ENCODE peak calls at places on chromosome 11, in four cellular contexts. One of them, this sample, is unnamed.

GRCh38 chr11:125141686-125142535 is 22.6 kb upstream of the PKNOX2 start:
- DNase-seq in activated naive CD8-positive, alpha-beta T cell treated with anti-CD3 and anti-CD28 coated beads, Interleukin-2, amount 10 ng/mL, durations not matched to agents 7 days and 5 days: peak
- DNase-seq in astrocyte of the spinal cord: peak
- DNase-seq in activated CD8-positive, alpha-beta memory T cell treated with anti-CD3 and anti-CD28 coated beads, Interleukin-2, amount 50 U/mL, for 48 hours: peak
- DNase-seq in this sample: peak

GRCh38 chr11:96173424-96173823 is 169.6 kb downstream of the MAML2 start:
- DNase-seq in activated CD8-positive, alpha-beta memory T cell treated with anti-CD3 and anti-CD28 coated beads, Interleukin-2, amount 50 U/mL, for 48 hours: no peak
- DNase-seq in astrocyte of the spinal cord: no peak
- DNase-seq in activated naive CD8-positive, alpha-beta T cell treated with anti-CD3 and anti-CD28 coated beads, Interleukin-2, amount 10 ng/mL, durations not matched to agents 7 days and 5 days: no peak
- DNase-seq in this sample: no peak

GRCh38 chr11:67301951-67302516 is 1.3 kb upstream of the SSH3 start:
- DNase-seq in astrocyte of the spinal cord: peak
- DNase-seq in activated CD8-positive, alpha-beta memory T cell treated with anti-CD3 and anti-CD28 coated beads, Interleukin-2, amount 50 U/mL, for 48 hours: no peak
- DNase-seq in activated naive CD8-positive, alpha-beta T cell treated with anti-CD3 and anti-CD28 coated beads, Interleukin-2, amount 10 ng/mL, durations not matched to agents 7 days and 5 days: peak
- DNase-seq in this sample: peak

GRCh38 chr11:31870609-31871309 is 59.6 kb upstream of the PAX6 start:
- DNase-seq in activated CD8-positive, alpha-beta memory T cell treated with anti-CD3 and anti-CD28 coated beads, Interleukin-2, amount 50 U/mL, for 48 hours: peak
- DNase-seq in activated naive CD8-positive, alpha-beta T cell treated with anti-CD3 and anti-CD28 coated beads, Interleukin-2, amount 10 ng/mL, durations not matched to agents 7 days and 5 days: peak
- DNase-seq in astrocyte of the spinal cord: peak
- DNase-seq in this sample: peak

GRCh38 chr11:119432484-119433368 is 9.8 kb upstream of the THY1 start:
- DNase-seq in astrocyte of the spinal cord: peak
- DNase-seq in activated naive CD8-positive, alpha-beta T cell treated with anti-CD3 and anti-CD28 coated beads, Interleukin-2, amount 10 ng/mL, durations not matched to agents 7 days and 5 days: no peak
- DNase-seq in activated CD8-positive, alpha-beta memory T cell treated with anti-CD3 and anti-CD28 coated beads, Interleukin-2, amount 50 U/mL, for 48 hours: no peak
- DNase-seq in this sample: peak

GRCh38 chr11:11552688-11553087 is 69.1 kb downstream of the GALNT18 start:
- DNase-seq in activated CD8-positive, alpha-beta memory T cell treated with anti-CD3 and anti-CD28 coated beads, Interleukin-2, amount 50 U/mL, for 48 hours: no peak
- DNase-seq in activated naive CD8-positive, alpha-beta T cell treated with anti-CD3 and anti-CD28 coated beads, Interleukin-2, amount 10 ng/mL, durations not matched to agents 7 days and 5 days: no peak
- DNase-seq in astrocyte of the spinal cord: no peak
- DNase-seq in this sample: no peak

GRCh38 chr11:115409691-115410220 is 94.5 kb downstream of the CADM1 start:
- DNase-seq in activated CD8-positive, alpha-beta memory T cell treated with anti-CD3 and anti-CD28 coated beads, Interleukin-2, amount 50 U/mL, for 48 hours: no peak
- DNase-seq in astrocyte of the spinal cord: peak
- DNase-seq in activated naive CD8-positive, alpha-beta T cell treated with anti-CD3 and anti-CD28 coated beads, Interleukin-2, amount 10 ng/mL, durations not matched to agents 7 days and 5 days: no peak
- DNase-seq in this sample: no peak

GRCh38 chr11:119706029-119706428 is 23.0 kb downstream of the NECTIN1 start:
- DNase-seq in activated CD8-positive, alpha-beta memory T cell treated with anti-CD3 and anti-CD28 coated beads, Interleukin-2, amount 50 U/mL, for 48 hours: no peak
- DNase-seq in activated naive CD8-positive, alpha-beta T cell treated with anti-CD3 and anti-CD28 coated beads, Interleukin-2, amount 10 ng/mL, durations not matched to agents 7 days and 5 days: no peak
- DNase-seq in astrocyte of the spinal cord: no peak
- DNase-seq in this sample: no peak

GRCh38 chr11:112174789-112175595 is at the start of gene BCO2:
- DNase-seq in activated CD8-positive, alpha-beta memory T cell treated with anti-CD3 and anti-CD28 coated beads, Interleukin-2, amount 50 U/mL, for 48 hours: peak
- DNase-seq in activated naive CD8-positive, alpha-beta T cell treated with anti-CD3 and anti-CD28 coated beads, Interleukin-2, amount 10 ng/mL, durations not matched to agents 7 days and 5 days: peak
- DNase-seq in astrocyte of the spinal cord: peak
- DNase-seq in this sample: peak

GRCh38 chr11:103326070-103326794 is 217.0 kb downstream of the DYNC2H1 start:
- DNase-seq in activated naive CD8-positive, alpha-beta T cell treated with anti-CD3 and anti-CD28 coated beads, Interleukin-2, amount 10 ng/mL, durations not matched to agents 7 days and 5 days: peak
- DNase-seq in astrocyte of the spinal cord: peak
- DNase-seq in activated CD8-positive, alpha-beta memory T cell treated with anti-CD3 and anti-CD28 coated beads, Interleukin-2, amount 50 U/mL, for 48 hours: peak
- DNase-seq in this sample: peak

GRCh38 chr11:130790689-130791088 is 125.6 kb downstream of the SNX19 start:
- DNase-seq in activated CD8-positive, alpha-beta memory T cell treated with anti-CD3 and anti-CD28 coated beads, Interleukin-2, amount 50 U/mL, for 48 hours: no peak
- DNase-seq in activated naive CD8-positive, alpha-beta T cell treated with anti-CD3 and anti-CD28 coated beads, Interleukin-2, amount 10 ng/mL, durations not matched to agents 7 days and 5 days: no peak
- DNase-seq in astrocyte of the spinal cord: no peak
- DNase-seq in this sample: no peak

GRCh38 chr11:126863294-126863997 is 137.1 kb downstream of the KIRREL3 start:
- DNase-seq in activated CD8-positive, alpha-beta memory T cell treated with anti-CD3 and anti-CD28 coated beads, Interleukin-2, amount 50 U/mL, for 48 hours: no peak
- DNase-seq in astrocyte of the spinal cord: no peak
- DNase-seq in activated naive CD8-positive, alpha-beta T cell treated with anti-CD3 and anti-CD28 coated beads, Interleukin-2, amount 10 ng/mL, durations not matched to agents 7 days and 5 days: no peak
- DNase-seq in this sample: no peak

GRCh38 chr11:119433369-119433749 is 10.4 kb upstream of the THY1 start:
- DNase-seq in astrocyte of the spinal cord: no peak
- DNase-seq in activated CD8-positive, alpha-beta memory T cell treated with anti-CD3 and anti-CD28 coated beads, Interleukin-2, amount 50 U/mL, for 48 hours: no peak
- DNase-seq in activated naive CD8-positive, alpha-beta T cell treated with anti-CD3 and anti-CD28 coated beads, Interleukin-2, amount 10 ng/mL, durations not matched to agents 7 days and 5 days: no peak
- DNase-seq in this sample: peak

This sample was measured in fibroblast of gingiva.